ENCODE peak calls at places on chromosomes 5 and 9, in ten cellular contexts. G, Y, P, U, L, K, F, M, N and H are unnamed samples.

GRCh38 chr5:168291961-168292782 is 727 bp downstream of the WWC1 start:
- DNase-seq in U (peak; percentile 9), G (no peak), K (peak; percentile 65), P (no peak), F (no peak), L (peak; percentile 45), M (no peak), Y (no peak), N (peak; percentile 60), H (no peak)

GRCh38 chr5:90161399-90161798 is 248.2 kb downstream of the CETN3 start:
- DNase-seq in L (peak; percentile 3), Y (peak; percentile 24), G (no peak), F (peak; percentile 14), U (peak; percentile 41), K (peak; percentile 15), N (peak; percentile 59), P (peak; percentile 52), M (peak; percentile 40), H (no peak)

GRCh38 chr5:133746834-133747233 is 134.5 kb upstream of the FSTL4 start:
- DNase-seq in F (no peak), G (no peak), N (no peak), L (no peak), K (peak; percentile 47), P (no peak), M (no peak), Y (peak; percentile 16), U (no peak), H (no peak)

GRCh38 chr9:133991964-133992779 is at the start of gene VAV2:
- DNase-seq in K (peak; percentile 54), Y (no peak), U (peak; percentile 49), L (peak; percentile 81), P (peak; percentile 56), F (peak; percentile 79), G (peak; percentile 68), M (peak; percentile 45), N (peak; percentile 76), H (no peak)

GRCh38 chr9:29199975-29200374 is 1626.7 kb upstream of the C9orf72 start:
- DNase-seq in L (no peak), F (no peak), G (no peak), N (no peak), Y (no peak), P (no peak), M (no peak), K (no peak), U (no peak), H (no peak)

GRCh38 chr5:16841416-16841815 is 94.7 kb downstream of the MYO10 start:
- DNase-seq in U (no peak), L (no peak), Y (no peak), G (no peak), P (no peak), N (no peak), M (no peak), F (no peak), K (no peak), H (no peak)

GRCh38 chr9:115121140-115121710 is 3.3 kb upstream of the TNC start:
- DNase-seq in Y (no peak), K (no peak), P (no peak), G (peak; percentile 75), N (no peak), U (no peak), L (peak; percentile 61), M (peak; percentile 45), F (no peak), H (no peak)

GRCh38 chr5:98638701-98639100 is 134.8 kb upstream of the RGMB start:
- DNase-seq in P (no peak), L (peak; percentile 86), M (peak; percentile 76), Y (no peak), K (no peak), N (no peak), F (peak; percentile 98), G (peak; percentile 77), U (peak; percentile 70), H (no peak)

GRCh38 chr5:142425286-142426065 is 100.7 kb upstream of the SPRY4 start:
- DNase-seq in P (peak; percentile 84), M (peak; percentile 93), U (peak; percentile 73), N (no peak), K (no peak), G (no peak), F (no peak), L (no peak), Y (no peak), H (no peak)

GRCh38 chr9:116154976-116155699 is 1.5 kb downstream of the PAPPA start:
- DNase-seq in L (peak; percentile 71), Y (no peak), K (no peak), M (peak; percentile 76), G (no peak), P (peak; percentile 39), N (no peak), F (peak; percentile 75), U (peak; percentile 81), H (no peak)

GRCh38 chr9:110777201-110777842 is 108.7 kb downstream of the MUSK start:
- DNase-seq in P (peak; percentile 73), Y (no peak), M (peak; percentile 31), F (peak; percentile 53), N (no peak), G (no peak), K (no peak), L (peak; percentile 38), U (peak; percentile 49), H (no peak)

GRCh38 chr9:72733896-72734295 is 212.5 kb downstream of the TMC1 start:
- DNase-seq in P (no peak), F (peak; percentile 3), U (peak; percentile 2), G (no peak), K (no peak), Y (no peak), N (no peak), L (no peak), M (no peak), H (no peak)

GRCh38 chr5:88518131-88519016 is 249.7 kb upstream of the TMEM161B start:
- DNase-seq in F (peak; percentile 4), K (no peak), G (peak; percentile 57), U (no peak), P (no peak), L (peak; percentile 2), Y (no peak), M (no peak), N (no peak), H (no peak)